ENCODE peak calls at places on chromosomes 3 and 15, in five cellular contexts. W is prostate gland, S is HFFc6, X is NB4, I is GM13977. L is an unnamed sample.

GRCh38 chr3:17340261-17340660 is 402.2 kb downstream of the TBC1D5 start:
- DNase-seq in W (no peak), S (no peak), I (no peak), X (no peak), L (no peak)

GRCh38 chr3:33645060-33645841 is 72.8 kb downstream of the CLASP2 start:
- DNase-seq in I (no peak), W (no peak), X (no peak), S (no peak), L (peak)

GRCh38 chr15:91947370-91947769 is 93.9 kb downstream of the SLCO3A1 start:
- DNase-seq in I (no peak), S (no peak), W (no peak), X (peak), L (no peak)

GRCh38 chr3:172190980-172191379 is 151.6 kb downstream of the FNDC3B start:
- DNase-seq in W (no peak), I (no peak), S (no peak), X (no peak), L (no peak)

GRCh38 chr15:70196314-70197291 is 98.9 kb upstream of the TLE3 start:
- DNase-seq in S (no peak), I (peak), X (peak), W (peak), L (peak)

GRCh38 chr3:13188380-13188779 is 115.2 kb upstream of the IQSEC1 start:
- DNase-seq in X (no peak), W (no peak), S (no peak), I (no peak), L (no peak)

GRCh38 chr15:30859091-30859874 is 44.4 kb upstream of the FAN1 start:
- DNase-seq in I (peak), S (peak), X (peak), W (no peak), L (no peak)

GRCh38 chr3:45644063-45644462 is 45.1 kb upstream of the SACM1L start:
- DNase-seq in X (no peak), I (no peak), W (no peak), S (peak), L (no peak)

GRCh38 chr15:68725736-68726135 is 95.0 kb downstream of the ANP32A start:
- DNase-seq in I (no peak), X (peak), S (no peak), W (no peak), L (no peak)

GRCh38 chr15:66720206-66721010 is 18.4 kb downstream of the SMAD6 start:
- DNase-seq in W (no peak), S (peak), I (no peak), X (no peak), L (no peak)

GRCh38 chr3:129449279-129450115 is 9.5 kb downstream of the IFT122 start:
- DNase-seq in X (no peak), W (no peak), S (no peak), I (no peak), L (peak)

GRCh38 chr15:60079210-60079609 is 75.1 kb downstream of the FOXB1 start:
- DNase-seq in X (no peak), I (no peak), W (no peak), S (no peak), L (no peak)

GRCh38 chr3:28139967-28140634 is 101.3 kb upstream of the CMC1 start:
- DNase-seq in I (no peak), S (no peak), W (no peak), X (no peak), L (no peak)

GRCh38 chr15:83837946-83838571 is 184.1 kb downstream of the ADAMTSL3 start:
- DNase-seq in W (no peak), S (no peak), X (peak), I (peak), L (no peak)

GRCh38 chr3:40532252-40532651 is 7.5 kb downstream of the ZNF621 start:
- DNase-seq in W (no peak), I (no peak), S (no peak), X (no peak), L (no peak)

GRCh38 chr15:77702211-77702957 is 69.7 kb upstream of the LINGO1 start:
- DNase-seq in X (peak), S (peak), I (peak), W (no peak), L (peak)

GRCh38 chr3:122661633-122662032 is 19.0 kb upstream of the PARP14 start:
- DNase-seq in X (peak), I (no peak), S (no peak), W (no peak), L (no peak)

GRCh38 chr3:89617706-89618105 is 510.3 kb downstream of the EPHA3 start:
- DNase-seq in I (no peak), W (no peak), S (no peak), X (no peak), L (no peak)

GRCh38 chr3:178352300-178353021 is 183.8 kb upstream of the KCNMB2 start:
- DNase-seq in X (no peak), W (no peak), I (no peak), S (peak), L (peak)

GRCh38 chr15:74291101-74292071 is 55.3 kb downstream of the CCDC33 start:
- DNase-seq in S (peak), W (peak), X (peak), I (peak), L (peak)

GRCh38 chr3:64865872-64866588 is 178.2 kb upstream of the ADAMTS9 start:
- DNase-seq in S (no peak), X (no peak), I (no peak), W (no peak), L (no peak)

GRCh38 chr3:52237659-52238172 is 1.2 kb downstream of the TWF2 start:
- DNase-seq in W (peak), S (peak), I (no peak), X (peak), L (peak)

GRCh38 chr3:170731281-170731680 is 138.7 kb downstream of the RPL22L1 start:
- DNase-seq in I (no peak), X (no peak), S (no peak), W (no peak), L (no peak)
- TF ChIP-seq CTCF in I (no peak), X (no peak), S (no peak), W (no peak), L (no peak)

GRCh38 chr15:72473670-72474465 is at the start of gene ARIH1:
- DNase-seq in S (peak), X (peak), I (peak), W (peak), L (peak)
- TF ChIP-seq CTCF in S (peak), X (peak), I (peak), W (peak), L (peak)

DNA sequence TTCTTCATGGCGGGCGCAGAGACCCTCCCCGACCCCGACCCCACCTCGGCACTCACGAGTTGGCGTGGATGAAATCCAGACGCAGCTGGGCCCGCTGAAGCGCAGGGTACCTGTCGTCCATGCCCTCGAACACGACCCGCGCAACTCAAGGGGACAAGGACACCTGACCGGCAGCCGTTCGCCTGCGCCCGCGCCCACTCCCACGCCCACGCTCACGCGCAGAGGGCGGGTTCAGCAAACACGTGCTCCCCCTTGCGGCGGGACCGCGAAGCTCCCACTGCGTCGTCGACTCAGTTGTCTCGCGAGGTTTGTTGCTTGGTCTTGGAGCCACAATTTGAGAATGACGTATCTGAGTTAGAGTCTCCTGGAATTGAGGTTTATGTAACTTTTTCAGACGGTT is at the start of gene MORC1:
- DNase-seq in I (no peak), S (no peak), X (no peak), W (no peak), L (no peak)
- TF ChIP-seq CTCF in I (no peak), S (no peak), X (no peak), W (no peak), L (no peak)

GRCh38 chr15:39803016-39803415 is 20.4 kb upstream of the FSIP1 start:
- DNase-seq in I (no peak), X (no peak), W (no peak), S (no peak), L (no peak)

GRCh38 chr15:39799552-39800011 is 16.9 kb upstream of the FSIP1 start:
- DNase-seq in S (no peak), X (peak), W (no peak), I (no peak), L (no peak)

GRCh38 chr15:39804026-39804425 is 21.4 kb upstream of the FSIP1 start:
- DNase-seq in S (no peak), I (no peak), W (no peak), X (peak), L (no peak)

GRCh38 chr15:39798382-39798781 is 15.7 kb upstream of the FSIP1 start:
- DNase-seq in I (no peak), X (no peak), S (no peak), W (no peak), L (no peak)

GRCh38 chr15:39801641-39802309 is 19.1 kb upstream of the FSIP1 start:
- DNase-seq in W (no peak), S (no peak), X (peak), I (peak), L (no peak)
- TF ChIP-seq CTCF in W (peak), S (peak), X (peak), I (peak), L (peak)

GRCh38 chr3:100086401-100086800 is 27.9 kb downstream of the FILIP1L start:
- DNase-seq in S (peak), I (no peak), W (no peak), X (no peak), L (no peak)

GRCh38 chr3:100090669-100091005 is 23.7 kb downstream of the FILIP1L start:
- DNase-seq in I (no peak), S (no peak), X (no peak), W (no peak), L (no peak)

GRCh38 chr3:100088735-100089368 is 25.4 kb downstream of the FILIP1L start:
- DNase-seq in X (no peak), S (no peak), I (no peak), W (no peak), L (no peak)

GRCh38 chr3:100087203-100087602 is 27.1 kb downstream of the FILIP1L start:
- DNase-seq in W (no peak), S (peak), X (peak), I (peak), L (peak)

GRCh38 chr3:100089802-100090668 is 24.3 kb downstream of the FILIP1L start:
- DNase-seq in X (peak), I (peak), S (peak), W (no peak), L (peak)
- TF ChIP-seq CTCF in X (peak), I (peak), S (peak), W (no peak), L (peak)

DNA sequence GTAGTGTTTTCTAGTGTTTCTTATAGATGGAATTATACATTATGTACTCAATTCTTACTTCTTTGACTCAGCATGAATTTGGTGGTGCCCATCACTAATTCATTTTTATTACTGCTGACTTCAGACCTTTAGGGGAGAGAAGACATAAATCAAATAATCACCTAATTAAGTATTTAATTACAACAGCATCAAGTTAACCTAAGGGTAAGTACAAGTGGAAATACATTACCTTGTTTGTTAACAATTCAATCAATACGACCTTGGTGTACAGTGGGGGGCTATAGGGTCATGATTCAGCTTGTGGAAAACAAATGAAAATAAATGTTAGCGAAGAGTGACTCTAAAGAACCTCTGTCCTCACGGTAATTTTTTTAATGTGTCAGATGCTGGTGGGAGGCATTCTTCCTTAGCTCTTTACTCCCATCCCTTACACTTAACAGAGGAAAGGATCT is 538 bp upstream of the CAPN7 start:
- DNase-seq in X (no peak), S (no peak), W (no peak), I (no peak), L (no peak)
- TF ChIP-seq CTCF in X (no peak), S (no peak), W (no peak), I (no peak), L (no peak)

DNA sequence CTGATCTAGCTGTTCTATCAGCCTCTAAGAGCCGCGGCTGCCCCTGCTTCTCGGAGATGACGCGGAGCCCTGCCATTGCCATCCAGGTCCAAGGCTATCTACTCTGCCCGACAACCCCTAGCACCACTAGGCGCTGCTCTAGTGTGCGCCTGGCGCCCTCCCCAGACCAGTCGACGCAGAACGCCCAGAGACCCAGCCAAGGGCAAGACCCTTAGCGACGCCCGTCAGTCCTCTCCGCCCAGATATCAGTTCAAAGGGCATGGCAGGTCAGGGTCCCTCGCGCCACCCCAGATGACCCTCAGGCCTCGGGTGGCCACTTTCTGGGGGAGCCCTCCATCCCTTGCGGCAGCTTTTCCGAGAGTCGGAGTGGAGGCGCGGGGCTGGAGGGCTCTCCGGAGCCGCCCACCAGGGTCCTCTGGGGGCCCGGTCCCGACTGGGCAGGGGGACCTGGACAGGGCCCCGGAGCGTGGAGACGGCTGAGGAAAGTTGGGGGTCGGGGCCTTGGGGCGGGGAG is 371 bp upstream of the CLSTN2 start:
- DNase-seq in I (peak), X (no peak), W (no peak), S (no peak), L (no peak)
- TF ChIP-seq CTCF in I (peak), X (no peak), W (no peak), S (no peak), L (peak)